ENCODE peak calls at places on chromosomes 2 and 18, in eight cellular contexts. X is GM12865, P is body of pancreas, U is psoas muscle, G is choroid plexus epithelial cell, C is mucosa of descending colon, Q is cardiac fibroblast, W is fibroblast of pulmonary artery. T is an unnamed sample.

GRCh38 chr2:99404039-99404799 is 67.0 kb downstream of the EIF5B start:
- DNase-seq in X (no peak), P (no peak), U (no peak), G (no peak), C (no peak), Q (no peak), W (no peak), T (no peak)

GRCh38 chr2:202215179-202215578 is 23.2 kb downstream of the SUMO1 start:
- DNase-seq in X (no peak), P (no peak), U (no peak), G (no peak), C (no peak), Q (peak; percentile 14), W (no peak), T (no peak)

GRCh38 chr2:31943636-31944225 is 67.1 kb downstream of the MEMO1 start:
- DNase-seq in X (no peak), P (no peak), U (no peak), G (no peak), C (no peak), Q (no peak), W (no peak), T (no peak)

GRCh38 chr2:172484253-172484652 is 56.9 kb downstream of the ITGA6 start:
- DNase-seq in X (peak; percentile 34), P (no peak), U (no peak), G (peak; percentile 55), C (no peak), Q (peak; percentile 49), W (peak; percentile 46), T (no peak)

GRCh38 chr18:79588131-79588635 is 91.4 kb upstream of the CTDP1 start:
- DNase-seq in X (no peak), P (no peak), U (no peak), G (no peak), C (peak; percentile 45), Q (no peak), W (no peak), T (no peak)

GRCh38 chr2:129690049-129690448 is 289.4 kb upstream of the RAB6C start:
- DNase-seq in X (no peak), P (no peak), U (no peak), G (no peak), C (no peak), Q (no peak), W (no peak), T (no peak)

GRCh38 chr2:200966770-200967169 is 3.3 kb upstream of the ORC2 start:
- DNase-seq in X (peak; percentile 70), P (no peak), U (no peak), G (peak; percentile 88), C (no peak), Q (peak; percentile 88), W (peak; percentile 89), T (no peak)

GRCh38 chr18:48441405-48441881 is 32.3 kb upstream of the ZBTB7C start:
- DNase-seq in X (no peak), P (no peak), U (peak; percentile 67), G (no peak), C (no peak), Q (peak; percentile 59), W (peak; percentile 16), T (peak; percentile 40)

GRCh38 chr2:104344985-104345384 is 508.9 kb upstream of the POU3F3 start:
- DNase-seq in X (no peak), P (no peak), U (no peak), G (no peak), C (no peak), Q (no peak), W (no peak), T (no peak)

GRCh38 chr2:241068136-241068941 is 33.7 kb downstream of the MTERF4 start:
- DNase-seq in X (no peak), P (no peak), U (no peak), G (no peak), C (no peak), Q (no peak), W (no peak), T (peak; percentile 7)

GRCh38 chr2:241065355-241065803 is 36.7 kb downstream of the MTERF4 start:
- DNase-seq in X (no peak), P (no peak), U (no peak), G (no peak), C (no peak), Q (no peak), W (no peak), T (peak; percentile 10)

GRCh38 chr2:241066171-241066892 is 35.8 kb downstream of the MTERF4 start:
- DNase-seq in X (no peak), P (no peak), U (no peak), G (no peak), C (no peak), Q (no peak), W (no peak), T (peak; percentile 12)

GRCh38 chr2:241067501-241068135 is 34.5 kb downstream of the MTERF4 start:
- DNase-seq in X (no peak), P (no peak), U (no peak), G (no peak), C (no peak), Q (no peak), W (no peak), T (peak; percentile 8)

GRCh38 chr2:241066893-241067341 is 35.2 kb downstream of the MTERF4 start:
- DNase-seq in X (no peak), P (no peak), U (no peak), G (no peak), C (no peak), Q (no peak), W (peak; percentile 13), T (peak; percentile 14)
- TF ChIP-seq CTCF in X (no peak), P (no peak), U (no peak), G (peak; percentile 32), C (no peak), Q (no peak), W (no peak), T (no peak)

GRCh38 chr2:8628870-8629209 is 53.0 kb upstream of the ID2 start:
- DNase-seq in X (peak; percentile 48), P (no peak), U (no peak), G (no peak), C (no peak), Q (no peak), W (no peak), T (no peak)

GRCh38 chr2:8629402-8629801 is 52.5 kb upstream of the ID2 start:
- DNase-seq in X (no peak), P (no peak), U (no peak), G (no peak), C (no peak), Q (no peak), W (no peak), T (no peak)

GRCh38 chr2:8627019-8627691 is 54.7 kb upstream of the ID2 start:
- DNase-seq in X (no peak), P (no peak), U (no peak), G (no peak), C (no peak), Q (no peak), W (no peak), T (no peak)

GRCh38 chr2:8627692-8628085 is 54.2 kb upstream of the ID2 start:
- DNase-seq in X (no peak), P (no peak), U (no peak), G (no peak), C (peak; percentile 92), Q (no peak), W (no peak), T (no peak)

DNA sequence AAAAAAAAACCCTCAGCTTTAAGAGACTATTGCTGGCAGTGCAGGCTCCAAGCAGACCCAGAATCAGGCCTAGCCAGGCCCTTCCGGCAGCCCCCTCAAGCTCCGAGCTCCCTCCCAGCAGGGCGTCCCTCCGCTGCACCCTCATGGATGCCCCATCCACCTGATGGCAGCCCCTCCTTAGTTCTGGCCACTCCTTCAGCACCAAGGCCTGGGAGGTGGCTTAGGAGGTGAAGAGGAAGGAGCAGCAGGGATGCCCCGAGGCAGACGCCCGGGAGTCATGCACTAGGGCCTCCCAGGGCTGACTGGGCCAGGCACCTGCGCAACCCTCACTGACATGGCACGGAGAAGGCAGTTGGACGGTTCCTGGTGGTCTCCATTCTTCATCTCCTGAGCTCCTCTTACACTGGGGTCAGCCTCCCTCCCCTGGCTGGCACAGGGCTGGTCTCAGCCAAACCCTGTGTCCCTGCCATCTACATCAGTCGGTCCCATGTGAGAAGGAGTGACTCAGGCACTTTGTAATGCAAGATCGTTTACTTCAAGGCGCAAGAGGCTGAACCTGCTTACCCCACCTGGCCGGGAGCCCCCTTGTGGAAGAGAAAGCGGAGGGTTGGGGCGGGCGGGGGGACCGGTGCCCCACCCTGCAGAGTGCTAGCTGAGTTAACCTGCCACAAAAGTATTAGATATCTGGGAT is 53.5 kb upstream of the ID2 start:
- DNase-seq in X (no peak), P (no peak), U (no peak), G (no peak), C (no peak), Q (no peak), W (no peak), T (no peak)
- H3K4me3 ChIP-seq in X (no peak overlapping the region), P (no peak overlapping the region), U (no peak overlapping the region), G (no peak overlapping the region), C (no peak overlapping the region), Q (no peak overlapping the region), W (no peak overlapping the region), T (no peak overlapping the region)

GRCh38 chr2:88011011-88011410 is 5.3 kb downstream of the RNU2-63P start:
- DNase-seq in X (no peak), P (no peak), U (no peak), G (no peak), C (no peak), Q (no peak), W (no peak), T (no peak)

GRCh38 chr2:88006912-88007439 is 9.4 kb downstream of the RNU2-63P start:
- DNase-seq in X (no peak), P (no peak), U (no peak), G (no peak), C (no peak), Q (no peak), W (no peak), T (peak; percentile 30)

GRCh38 chr2:88005776-88006175 is 10.6 kb downstream of the RNU2-63P start:
- DNase-seq in X (no peak), P (no peak), U (no peak), G (no peak), C (no peak), Q (no peak), W (no peak), T (no peak)

DNA sequence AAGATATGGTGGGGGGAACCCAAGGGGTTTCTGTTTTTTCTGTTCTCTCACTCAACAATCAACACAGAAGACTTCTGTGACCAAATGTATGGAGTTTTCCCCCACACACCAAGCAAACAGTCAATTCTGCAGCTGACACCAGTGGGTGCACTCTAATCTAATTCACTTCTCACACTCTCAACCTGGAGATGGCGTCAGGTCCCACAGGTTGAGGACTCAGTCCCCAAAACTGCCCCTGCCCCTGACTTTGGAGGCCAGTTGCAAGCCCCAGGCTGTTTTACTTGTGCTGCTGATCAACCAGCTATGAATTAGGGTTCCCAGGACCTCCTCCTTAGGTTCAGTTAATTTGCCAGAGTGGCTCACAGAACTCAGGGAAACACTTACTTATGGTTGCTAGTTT is 6.2 kb downstream of the RNU2-63P start:
- DNase-seq in X (no peak), P (no peak), U (no peak), G (no peak), C (no peak), Q (no peak), W (no peak), T (no peak)
- TF ChIP-seq CTCF in X (no peak), P (no peak), U (no peak), G (no peak), C (no peak), Q (no peak), W (no peak), T (no peak)

DNA sequence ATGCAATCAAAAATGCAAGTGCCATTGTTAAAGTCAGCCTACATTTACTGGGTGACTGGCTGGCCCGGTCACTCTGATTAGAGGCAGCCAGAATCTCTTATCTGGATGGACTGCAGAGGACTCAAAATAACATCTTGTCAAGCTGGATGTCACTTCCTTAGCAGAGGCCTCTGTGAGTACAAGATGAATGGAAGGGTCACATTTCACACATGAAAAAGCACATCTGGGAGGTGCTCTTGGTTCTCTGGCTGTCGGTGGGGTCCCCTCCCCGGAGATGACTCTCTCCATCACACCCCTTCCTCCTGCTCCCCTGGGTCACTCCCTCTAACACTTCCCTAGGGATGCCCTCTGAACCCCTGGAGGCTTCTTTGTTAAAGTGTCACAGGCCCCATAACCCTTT is 122.1 kb downstream of the SH3BP4 start:
- DNase-seq in X (no peak), P (no peak), U (no peak), G (no peak), C (no peak), Q (no peak), W (no peak), T (no peak)
- H3K4me3 ChIP-seq in X (no peak overlapping the region), P (no peak overlapping the region), U (no peak overlapping the region), G (no peak overlapping the region), C (no peak overlapping the region), Q (no peak overlapping the region), W (no peak overlapping the region), T (no peak overlapping the region)

T was measured in testis.